ENCODE peak calls at places on chromosomes 4 and X, in four cellular contexts. W is AML-193; P is SW480; Z is stimulated activated CD4-positive, alpha-beta T cell treated with anti-CD3 and anti-CD28 coated beads, Interleukin-4, amount 100 ng/mL, for 24 hours. G is an unnamed sample.

GRCh38 chr4:166065324-166065723 is 192.3 kb downstream of the TLL1 start:
- DNase-seq in Z (no peak), W (no peak), P (no peak), G (no peak)

GRCh38 chrX:48480142-48480541 is 4.1 kb downstream of the FTSJ1 start:
- DNase-seq in Z (no peak), P (no peak), W (no peak), G (no peak)

GRCh38 chr4:14834382-14834781 is 167.9 kb upstream of the CPEB2 start:
- DNase-seq in W (no peak), P (no peak), Z (no peak), G (no peak)

GRCh38 chr4:144579411-144580020 is 66.4 kb upstream of the HHIP start:
- DNase-seq in W (no peak), P (no peak), Z (no peak), G (no peak)

GRCh38 chr4:2290974-2291704 is 29.2 kb upstream of the MXD4 start:
- DNase-seq in P (no peak), W (no peak), Z (peak; percentile 62), G (peak; percentile 41)

GRCh38 chr4:6885953-6886557 is 23.6 kb upstream of the TBC1D14 start:
- DNase-seq in W (peak; percentile 98), Z (no peak), P (peak; percentile 69), G (no peak)

GRCh38 chrX:44042731-44043130 is 69.5 kb upstream of the NDP start:
- DNase-seq in Z (no peak), W (no peak), P (no peak), G (no peak)

GRCh38 chrX:17547658-17548057 is 172.7 kb downstream of the NHS start:
- DNase-seq in Z (no peak), W (no peak), P (peak; percentile 42), G (no peak)

GRCh38 chr4:168293386-168293975 is 25.1 kb downstream of the DDX60 start:
- DNase-seq in P (no peak), W (no peak), Z (no peak), G (no peak)

GRCh38 chrX:45172890-45173289 is 27.8 kb downstream of the DIPK2B start:
- DNase-seq in Z (no peak), P (peak; percentile 43), W (no peak), G (no peak)

GRCh38 chr4:170990989-170991589 is 822.1 kb upstream of the GALNTL6 start:
- DNase-seq in P (no peak), W (peak; percentile 39), Z (no peak), G (no peak)

GRCh38 chr4:3112979-3113469 is 38.5 kb downstream of the HTT start:
- DNase-seq in Z (no peak), P (no peak), W (no peak), G (no peak)

GRCh38 chrX:107825698-107826285 is at the start of gene MID2:
- DNase-seq in Z (peak; percentile 54), P (peak; percentile 73), W (no peak), G (peak; percentile 29)

GRCh38 chr4:165009493-165010227 is 22.1 kb upstream of the TRIM60 start:
- DNase-seq in Z (no peak), W (no peak), P (no peak), G (peak; percentile 57)

GRCh38 chrX:99095965-99096364 is 1314.1 kb downstream of the PCDH19 start:
- DNase-seq in Z (no peak), P (no peak), W (no peak), G (no peak)

GRCh38 chr4:24003476-24003875 is 113.6 kb upstream of the PPARGC1A start:
- DNase-seq in P (no peak), Z (no peak), W (no peak), G (no peak)

GRCh38 chr4:87093443-87094123 is 126.8 kb downstream of the KLHL8 start:
- DNase-seq in W (peak; percentile 46), P (peak; percentile 65), Z (peak; percentile 52), G (peak; percentile 9)

GRCh38 chr4:76939184-76939583 is 10.4 kb upstream of the SEPTIN11 start:
- DNase-seq in W (no peak), P (no peak), Z (no peak), G (no peak)

GRCh38 chrX:133399411-133399810 is 15.9 kb downstream of the GPC4 start:
- DNase-seq in W (no peak), Z (no peak), P (no peak), G (no peak)

GRCh38 chr4:186144180-186144579 is 39.7 kb downstream of the FAM149A start:
- DNase-seq in Z (peak; percentile 14), P (peak; percentile 36), W (no peak), G (no peak)

GRCh38 chrX:9876205-9876604 is 90.0 kb downstream of the SHROOM2 start:
- DNase-seq in W (no peak), Z (no peak), P (no peak), G (no peak)

GRCh38 chr4:9999956-10000551 is 21.2 kb downstream of the SLC2A9 start:
- DNase-seq in P (no peak), Z (no peak), W (no peak), G (peak; percentile 27)

GRCh38 chr4:76953956-76954355 is 4.4 kb downstream of the SEPTIN11 start:
- DNase-seq in W (no peak), Z (no peak), P (no peak), G (no peak)